ENCODE peak calls at places on chromosomes 7 and 10, in five cellular contexts. One of them, this sample, is unnamed.
A peak's percentile ranks its signal among the peaks of the same experiment; 100 is the strongest.

GRCh38 chr7:2488272-2488645 is 12.1 kb upstream of the GRIFIN start:
- DNase-seq in uterus: peak; percentile 76
- DNase-seq in psoas muscle: peak; percentile 87
- DNase-seq in thyroid gland: peak; percentile 24
- DNase-seq in PC-3: no peak
- DNase-seq in this sample: no peak

GRCh38 chr10:107163904-107164861 is at the start of gene SORCS1:
- DNase-seq in uterus: no peak
- DNase-seq in psoas muscle: no peak
- DNase-seq in thyroid gland: peak; percentile 55
- DNase-seq in PC-3: no peak
- DNase-seq in this sample: no peak

GRCh38 chr7:80622531-80622930 is 15.9 kb upstream of the CD36 start:
- DNase-seq in uterus: no peak
- DNase-seq in psoas muscle: no peak
- DNase-seq in thyroid gland: no peak
- DNase-seq in PC-3: peak; percentile 41
- DNase-seq in this sample: peak; percentile 22

GRCh38 chr10:128440513-128441160 is 314.4 kb upstream of the MKI67 start:
- DNase-seq in uterus: no peak
- DNase-seq in psoas muscle: no peak
- DNase-seq in thyroid gland: no peak
- DNase-seq in PC-3: no peak
- DNase-seq in this sample: no peak

GRCh38 chr10:76149182-76149581 is 717.8 kb downstream of the LRMDA start:
- DNase-seq in uterus: no peak
- DNase-seq in psoas muscle: no peak
- DNase-seq in thyroid gland: no peak
- DNase-seq in PC-3: no peak
- DNase-seq in this sample: no peak

GRCh38 chr7:16840094-16840493 is 35.3 kb upstream of the AGR2 start:
- DNase-seq in uterus: no peak
- DNase-seq in psoas muscle: no peak
- DNase-seq in thyroid gland: no peak
- DNase-seq in PC-3: no peak
- DNase-seq in this sample: no peak

GRCh38 chr7:29044529-29044928 is 86.4 kb upstream of the TRIL start:
- DNase-seq in uterus: no peak
- DNase-seq in psoas muscle: no peak
- DNase-seq in thyroid gland: no peak
- DNase-seq in PC-3: no peak
- DNase-seq in this sample: no peak

GRCh38 chr7:111678281-111678680 is 116.0 kb upstream of the IMMP2L start:
- DNase-seq in uterus: no peak
- DNase-seq in psoas muscle: no peak
- DNase-seq in thyroid gland: no peak
- DNase-seq in PC-3: peak; percentile 51
- DNase-seq in this sample: peak; percentile 58

GRCh38 chr10:118278649-118279048 is 63.5 kb downstream of the FAM204A start:
- DNase-seq in uterus: no peak
- DNase-seq in psoas muscle: no peak
- DNase-seq in thyroid gland: no peak
- DNase-seq in PC-3: peak; percentile 38
- DNase-seq in this sample: peak; percentile 30

GRCh38 chr10:86900955-86901354 is 56.5 kb downstream of the MMRN2 start:
- DNase-seq in uterus: peak; percentile 35
- DNase-seq in psoas muscle: peak; percentile 90
- DNase-seq in thyroid gland: peak; percentile 96
- DNase-seq in PC-3: no peak
- DNase-seq in this sample: no peak

GRCh38 chr10:116694253-116694926 is 48.0 kb downstream of the HSPA12A start:
- DNase-seq in uterus: no peak
- DNase-seq in psoas muscle: no peak
- DNase-seq in thyroid gland: peak; percentile 91
- DNase-seq in PC-3: no peak
- DNase-seq in this sample: no peak

GRCh38 chr7:27462575-27463270 is 200.0 kb downstream of the HIBADH start:
- DNase-seq in uterus: peak; percentile 72
- DNase-seq in psoas muscle: no peak
- DNase-seq in thyroid gland: no peak
- DNase-seq in PC-3: peak; percentile 83
- DNase-seq in this sample: peak; percentile 59

DNA sequence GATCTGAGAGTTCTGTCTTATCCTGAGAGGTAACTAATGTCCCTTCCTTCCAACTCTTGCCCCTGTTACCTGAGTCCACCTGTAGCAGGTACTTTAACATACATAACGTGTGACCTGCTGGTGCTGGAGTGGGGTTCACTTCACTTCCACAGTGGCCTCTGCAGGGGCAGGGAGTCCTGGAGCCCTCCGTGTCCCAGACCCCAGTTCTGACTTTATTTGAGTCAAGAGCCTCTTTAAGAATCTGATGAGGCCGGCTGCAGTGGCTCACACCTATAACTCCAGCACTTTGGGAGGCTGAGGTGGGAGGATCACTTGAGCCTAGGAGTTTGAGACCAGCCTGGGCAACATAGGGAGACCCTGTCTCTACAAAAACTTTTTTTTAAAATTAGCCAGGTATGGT is 117.0 kb upstream of the RET start:
- DNase-seq in uterus: no peak
- DNase-seq in psoas muscle: peak; percentile 21
- DNase-seq in thyroid gland: no peak
- DNase-seq in PC-3: no peak
- DNase-seq in this sample: no peak
- TF ChIP-seq CTCF in uterus: no peak
- TF ChIP-seq CTCF in psoas muscle: no peak
- TF ChIP-seq CTCF in thyroid gland: no peak
- TF ChIP-seq CTCF in PC-3: no peak
- TF ChIP-seq CTCF in this sample: no peak

DNA sequence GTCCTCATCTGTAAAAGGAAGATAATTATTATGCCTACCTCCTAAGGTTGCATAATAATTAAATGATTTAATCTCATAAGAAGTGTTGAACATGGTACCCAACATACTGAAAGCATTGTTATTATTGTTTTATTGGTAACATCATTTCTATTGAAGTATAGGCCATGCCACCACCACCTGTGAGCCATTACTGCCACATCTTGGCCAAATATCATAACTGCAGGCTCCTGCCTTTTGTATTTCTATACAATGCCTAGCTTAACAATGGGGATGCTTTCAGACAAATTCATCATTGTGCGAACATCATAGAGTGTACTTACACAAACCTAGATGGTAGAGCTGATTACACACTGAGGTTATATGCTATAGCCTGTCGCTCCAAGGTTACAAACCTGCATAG is 61.1 kb upstream of the NPSR1 start:
- DNase-seq in uterus: no peak
- DNase-seq in psoas muscle: no peak
- DNase-seq in thyroid gland: no peak
- DNase-seq in PC-3: peak; percentile 46
- DNase-seq in this sample: peak; percentile 49
- TF ChIP-seq CTCF in uterus: no peak
- TF ChIP-seq CTCF in psoas muscle: peak; percentile 16
- TF ChIP-seq CTCF in thyroid gland: no peak
- TF ChIP-seq CTCF in PC-3: peak; percentile 63
- TF ChIP-seq CTCF in this sample: peak; percentile 63

GRCh38 chr7:45028920-45029344 is 28.9 kb downstream of the CCM2 start:
- DNase-seq in uterus: no peak
- DNase-seq in psoas muscle: no peak
- DNase-seq in thyroid gland: no peak
- DNase-seq in PC-3: no peak
- DNase-seq in this sample: no peak
- TF ChIP-seq CTCF in uterus: no peak
- TF ChIP-seq CTCF in psoas muscle: no peak
- TF ChIP-seq CTCF in thyroid gland: no peak
- TF ChIP-seq CTCF in PC-3: no peak
- TF ChIP-seq CTCF in this sample: no peak

GRCh38 chr10:62058896-62059423 is 157.5 kb downstream of the ARID5B start:
- DNase-seq in uterus: no peak
- DNase-seq in psoas muscle: no peak
- DNase-seq in thyroid gland: no peak
- DNase-seq in PC-3: no peak
- DNase-seq in this sample: no peak
- TF ChIP-seq CTCF in uterus: no peak
- TF ChIP-seq CTCF in psoas muscle: no peak
- TF ChIP-seq CTCF in thyroid gland: no peak
- TF ChIP-seq CTCF in PC-3: no peak
- TF ChIP-seq CTCF in this sample: no peak

GRCh38 chr7:3544202-3544601 is 243.2 kb downstream of the SDK1 start:
- DNase-seq in uterus: no peak
- DNase-seq in psoas muscle: no peak
- DNase-seq in thyroid gland: no peak
- DNase-seq in PC-3: no peak
- DNase-seq in this sample: no peak
- TF ChIP-seq CTCF in uterus: no peak
- TF ChIP-seq CTCF in psoas muscle: no peak
- TF ChIP-seq CTCF in thyroid gland: no peak
- TF ChIP-seq CTCF in PC-3: peak; percentile 30
- TF ChIP-seq CTCF in this sample: no peak

GRCh38 chr10:11434323-11434722 is 177.1 kb downstream of the USP6NL start:
- DNase-seq in uterus: no peak
- DNase-seq in psoas muscle: no peak
- DNase-seq in thyroid gland: no peak
- DNase-seq in PC-3: no peak
- DNase-seq in this sample: peak; percentile 18
- TF ChIP-seq CTCF in uterus: no peak
- TF ChIP-seq CTCF in psoas muscle: no peak
- TF ChIP-seq CTCF in thyroid gland: no peak
- TF ChIP-seq CTCF in PC-3: peak; percentile 38
- TF ChIP-seq CTCF in this sample: peak; percentile 14

DNA sequence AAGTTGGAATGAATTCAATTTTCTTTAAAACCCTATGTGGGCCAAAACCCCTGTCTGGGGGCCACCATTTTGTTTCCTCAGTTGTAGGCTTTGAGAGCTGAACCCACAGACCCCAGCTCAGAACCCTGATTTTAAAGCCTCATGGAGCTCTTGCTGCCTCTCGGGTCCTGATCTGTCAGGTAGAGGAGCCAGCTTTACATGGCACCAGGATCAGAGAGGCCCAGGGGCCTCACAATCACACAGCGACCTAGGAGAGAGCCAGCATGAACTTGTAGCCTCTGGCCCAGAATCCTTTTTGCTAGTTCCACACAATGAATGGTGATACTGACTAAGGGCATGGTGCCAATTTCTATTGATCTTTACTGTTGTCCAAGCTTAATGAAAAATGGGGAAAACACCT is 84.3 kb upstream of the SORCS3 start:
- DNase-seq in uterus: no peak
- DNase-seq in psoas muscle: no peak
- DNase-seq in thyroid gland: no peak
- DNase-seq in PC-3: no peak
- DNase-seq in this sample: no peak
- TF ChIP-seq CTCF in uterus: no peak
- TF ChIP-seq CTCF in psoas muscle: no peak
- TF ChIP-seq CTCF in thyroid gland: no peak
- TF ChIP-seq CTCF in PC-3: no peak
- TF ChIP-seq CTCF in this sample: no peak

GRCh38 chr10:1488970-1489548 is 248.3 kb downstream of the ADARB2 start:
- DNase-seq in uterus: no peak
- DNase-seq in psoas muscle: no peak
- DNase-seq in thyroid gland: no peak
- DNase-seq in PC-3: no peak
- DNase-seq in this sample: no peak
- TF ChIP-seq CTCF in uterus: no peak
- TF ChIP-seq CTCF in psoas muscle: no peak
- TF ChIP-seq CTCF in thyroid gland: no peak
- TF ChIP-seq CTCF in PC-3: no peak
- TF ChIP-seq CTCF in this sample: no peak

GRCh38 chr7:95865716-95866371 is 93.5 kb downstream of the DYNC1I1 start:
- DNase-seq in uterus: no peak
- DNase-seq in psoas muscle: no peak
- DNase-seq in thyroid gland: no peak
- DNase-seq in PC-3: peak; percentile 50
- DNase-seq in this sample: peak; percentile 39
- TF ChIP-seq CTCF in uterus: no peak
- TF ChIP-seq CTCF in psoas muscle: no peak
- TF ChIP-seq CTCF in thyroid gland: no peak
- TF ChIP-seq CTCF in PC-3: peak; percentile 60
- TF ChIP-seq CTCF in this sample: peak; percentile 15